ENCODE peak calls at places on chromosome 13, in four cellular contexts. P, H, E and Q are unnamed samples.

GRCh38 chr13:22064854-22065646 is 394.2 kb downstream of the FGF9 start:
- DNase-seq in P (no peak), E (no peak), H (no peak), Q (no peak)

GRCh38 chr13:69704311-69704710 is 403.3 kb upstream of the ATXN8OS start:
- DNase-seq in E (no peak), P (no peak), H (no peak), Q (no peak)

GRCh38 chr13:20702945-20703784 is at the start of gene IL17D:
- DNase-seq in P (peak), E (no peak), H (no peak), Q (no peak)

GRCh38 chr13:112688560-112689497 is 1.0 kb upstream of the ATP11A start:
- DNase-seq in H (peak), E (no peak), P (no peak), Q (no peak)

GRCh38 chr13:49858183-49858856 is 65.8 kb upstream of the KPNA3 start:
- DNase-seq in H (no peak), E (peak), P (no peak), Q (no peak)

GRCh38 chr13:43242040-43242439 is 218.7 kb downstream of the DNAJC15 start:
- DNase-seq in P (no peak), H (no peak), E (no peak), Q (no peak)

GRCh38 chr13:44930907-44931676 is 58.2 kb downstream of the NUFIP1 start:
- DNase-seq in H (no peak), E (peak), P (peak), Q (no peak)

GRCh38 chr13:75181906-75182305 is 300.1 kb downstream of the TBC1D4 start:
- DNase-seq in E (peak), H (no peak), P (no peak), Q (no peak)

GRCh38 chr13:49235856-49236431 is 11.8 kb upstream of the CDADC1 start:
- DNase-seq in E (no peak), H (no peak), P (no peak), Q (no peak)

GRCh38 chr13:50684366-50684765 is 159.1 kb downstream of the DLEU7 start:
- DNase-seq in E (no peak), P (no peak), H (no peak), Q (no peak)

GRCh38 chr13:77521194-77521593 is 14.3 kb upstream of the SCEL start:
- DNase-seq in P (no peak), E (no peak), H (no peak), Q (no peak)

GRCh38 chr13:99465454-99465853 is 35.8 kb upstream of the TM9SF2 start:
- DNase-seq in E (no peak), H (no peak), P (no peak), Q (no peak)

GRCh38 chr13:106038752-106039151 is 496.7 kb downstream of the EFNB2 start:
- DNase-seq in P (no peak), E (peak), H (no peak), Q (no peak)

GRCh38 chr13:30125422-30126073 is 181.8 kb downstream of the KATNAL1 start:
- DNase-seq in H (no peak), E (peak), P (no peak), Q (no peak)

GRCh38 chr13:112893570-112894422 is 75.2 kb upstream of the MCF2L start:
- DNase-seq in E (peak), P (peak), H (no peak), Q (peak)

GRCh38 chr13:99860736-99861135 is 110.8 kb downstream of the ZIC5 start:
- DNase-seq in E (no peak), H (no peak), P (no peak), Q (no peak)

GRCh38 chr13:46389985-46390384 is 2.9 kb upstream of the RUBCNL start:
- DNase-seq in P (peak), E (no peak), H (no peak), Q (no peak)

GRCh38 chr13:104975272-104975671 is 1560.2 kb downstream of the EFNB2 start:
- DNase-seq in H (no peak), E (no peak), P (no peak), Q (no peak)

GRCh38 chr13:43232866-43233265 is 209.5 kb downstream of the DNAJC15 start:
- DNase-seq in H (no peak), P (no peak), E (peak), Q (no peak)

GRCh38 chr13:67018775-67019174 is 211.4 kb downstream of the PCDH9 start:
- DNase-seq in E (no peak), P (no peak), H (no peak), Q (no peak)

GRCh38 chr13:110907951-110908898 is 6.6 kb downstream of the ANKRD10 start:
- DNase-seq in H (no peak), P (no peak), E (peak), Q (no peak)

GRCh38 chr13:44352671-44353070 is 21.0 kb upstream of the SERP2 start:
- DNase-seq in P (no peak), E (no peak), H (no peak), Q (no peak)

GRCh38 chr13:74687452-74688180 is 553.4 kb upstream of the KLF12 start:
- DNase-seq in P (no peak), E (no peak), H (no peak), Q (no peak)

GRCh38 chr13:73849292-73849691 is 284.9 kb downstream of the KLF12 start:
- DNase-seq in E (peak), P (no peak), H (no peak), Q (no peak)

GRCh38 chr13:31050486-31051400 is 111.0 kb downstream of the HSPH1 start:
- DNase-seq in H (no peak), P (no peak), E (peak), Q (no peak)

GRCh38 chr13:112711528-112712265 is 21.9 kb downstream of the ATP11A start:
- DNase-seq in E (peak), H (peak), P (peak), Q (no peak)

GRCh38 chr13:39561971-39562370 is 41.0 kb downstream of the LHFPL6 start:
- DNase-seq in E (no peak), H (no peak), P (no peak), Q (no peak)

GRCh38 chr13:31927219-31927653 is 104.3 kb upstream of the FRY start:
- DNase-seq in H (no peak), P (no peak), E (no peak), Q (no peak)

GRCh38 chr13:20057214-20057613 is 98.7 kb downstream of the ZMYM2 start:
- DNase-seq in P (no peak), H (no peak), E (no peak), Q (no peak)

GRCh38 chr13:21054313-21054712 is 7.1 kb downstream of the LATS2 start:
- DNase-seq in E (no peak), H (no peak), P (peak), Q (no peak)

DNA sequence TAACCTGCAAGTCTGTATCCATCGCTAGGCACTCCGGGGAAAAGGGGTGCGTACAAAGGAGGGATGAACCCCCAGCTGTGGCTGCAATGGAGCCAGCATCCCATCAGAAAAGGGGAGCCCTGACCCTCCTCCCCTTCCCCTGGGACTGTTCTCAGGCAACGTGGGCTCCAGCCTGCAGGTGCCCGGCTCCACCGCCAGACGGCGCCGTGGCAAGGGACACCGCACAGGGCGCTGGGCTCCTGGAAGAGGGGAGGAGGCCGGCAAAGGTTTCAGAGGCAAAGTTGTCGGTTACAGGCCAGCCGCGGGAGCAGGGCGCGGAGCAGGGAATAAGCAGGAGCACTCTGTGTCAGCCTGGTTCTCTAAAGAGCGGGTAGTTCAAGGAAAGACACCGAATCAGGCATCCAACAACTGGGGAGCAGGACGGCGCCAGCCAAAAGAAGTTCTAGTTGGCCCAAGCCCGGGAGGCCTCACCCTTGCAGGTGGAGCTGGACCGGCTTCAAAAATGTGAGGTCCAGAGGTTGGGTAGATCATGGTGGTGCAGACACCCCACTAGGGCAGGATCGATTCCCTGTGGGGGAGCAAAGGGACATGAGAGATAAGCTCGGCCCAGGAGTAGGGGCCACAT is 53.0 kb upstream of the ATP12A start:
- DNase-seq in H (no peak), E (peak), P (no peak), Q (no peak)
- TF ChIP-seq CTCF in H (no peak), E (peak), P (no peak), Q (peak)

DNA sequence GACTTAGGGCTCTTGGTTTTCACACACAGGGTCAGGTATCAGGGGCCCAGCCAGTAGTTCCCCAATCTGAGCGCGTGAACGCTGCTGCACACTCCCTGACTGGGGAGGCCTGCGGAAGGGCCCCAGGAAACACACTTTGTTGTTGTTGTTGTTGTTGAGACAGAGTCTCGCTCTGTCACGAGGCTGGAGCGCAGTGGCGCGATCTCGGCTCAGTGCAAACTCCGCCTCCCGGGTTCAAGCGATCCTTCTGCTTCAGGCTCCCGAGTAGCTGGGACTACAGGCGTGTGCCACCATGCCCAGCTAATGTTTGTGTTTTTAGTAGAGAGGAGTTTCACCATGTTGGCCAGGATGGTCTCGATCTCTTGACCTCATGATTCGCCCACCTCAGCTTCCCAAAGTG is 190.4 kb upstream of the GPR12 start:
- DNase-seq in P (no peak), E (no peak), H (no peak), Q (no peak)
- TF ChIP-seq CTCF in P (no peak), E (no peak), H (no peak), Q (no peak)

GRCh38 chr13:36848228-36848982 is 29.4 kb downstream of the RFXAP start:
- DNase-seq in P (no peak), E (peak), H (no peak), Q (no peak)
- TF ChIP-seq CTCF in P (no peak), E (no peak), H (no peak), Q (peak)

GRCh38 chr13:52029569-52029968 is 5.1 kb downstream of the UTP14C start:
- DNase-seq in P (no peak), H (no peak), E (no peak), Q (no peak)

GRCh38 chr13:52027832-52028231 is 3.3 kb downstream of the UTP14C start:
- DNase-seq in H (no peak), E (no peak), P (no peak), Q (no peak)

GRCh38 chr13:52025475-52026245 is 1.2 kb downstream of the UTP14C start:
- DNase-seq in E (no peak), P (no peak), H (no peak), Q (peak)

GRCh38 chr13:52024481-52024880 is at the start of gene UTP14C:
- DNase-seq in P (no peak), H (no peak), E (no peak), Q (no peak)

DNA sequence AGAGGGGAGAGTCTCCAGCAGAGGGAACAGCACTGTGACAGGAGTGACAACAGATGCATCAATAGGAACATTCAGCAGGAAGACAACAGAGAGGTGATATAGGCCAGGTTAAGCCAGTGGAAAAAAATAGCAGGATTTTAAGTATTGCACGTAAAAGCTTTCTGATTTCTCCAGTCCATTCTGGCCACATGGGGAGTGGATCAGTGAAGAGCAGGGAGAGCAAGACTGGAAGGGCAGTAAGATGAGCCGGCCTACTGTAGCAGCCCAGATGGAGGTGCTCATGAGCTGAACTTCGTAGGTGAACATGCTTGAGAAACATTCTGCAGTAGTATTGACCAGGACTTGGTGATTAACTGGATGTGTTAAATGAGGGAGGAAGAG is 1.7 kb downstream of the UTP14C start:
- DNase-seq in H (no peak), E (no peak), P (no peak), Q (no peak)
- TF ChIP-seq CTCF in H (no peak), E (no peak), P (no peak), Q (no peak)

GRCh38 chr13:92074658-92075057 is 676.2 kb downstream of the GPC5 start:
- DNase-seq in P (no peak), E (peak), H (no peak), Q (no peak)
- TF ChIP-seq CTCF in P (no peak), E (no peak), H (no peak), Q (peak)

GRCh38 chr13:23741879-23742510 is 147.2 kb downstream of the MIPEP start:
- DNase-seq in E (no peak), H (no peak), P (no peak), Q (no peak)
- TF ChIP-seq CTCF in E (peak), H (no peak), P (peak), Q (peak)